ENCODE peak calls at places on chromosomes 13 and 19, in eight cellular contexts. B is hepatocyte, K is fibroblast of lung, Y is PC-3, X is GM23248, C is IMR-90, W is astrocyte, F is H9. N is an unnamed sample. For H4K20me1, the result is how much of the 10 kb centered on the place peaks cover.

GRCh38 chr13:84980571-84980970 is 818.6 kb downstream of the SLITRK6 start:
- DNase-seq in W (no peak), C (no peak), B (no peak), F (no peak), K (no peak), Y (no peak), X (no peak), N (no peak)

GRCh38 chr13:99442273-99442895 is 58.9 kb upstream of the TM9SF2 start:
- DNase-seq in Y (peak), F (no peak), B (peak), X (peak), C (peak), K (peak), W (no peak), N (peak)

GRCh38 chr19:55563261-55563690 is 17.4 kb downstream of the ZNF579 start:
- DNase-seq in F (no peak), K (peak), X (peak), C (no peak), B (peak), Y (no peak), W (peak), N (no peak)

GRCh38 chr13:38255600-38255999 is 94.1 kb upstream of the UFM1 start:
- DNase-seq in K (no peak), Y (no peak), B (no peak), F (no peak), W (no peak), C (no peak), X (no peak), N (no peak)

GRCh38 chr13:26021516-26021915 is 30.3 kb downstream of the SHISA2 start:
- DNase-seq in Y (peak), F (no peak), K (peak), X (no peak), C (no peak), B (no peak), W (peak), N (no peak)

GRCh38 chr13:63842102-63842501 is 2426.5 kb upstream of the PCDH20 start:
- DNase-seq in X (no peak), F (no peak), K (no peak), Y (no peak), B (no peak), W (no peak), C (no peak), N (no peak)

GRCh38 chr13:20901668-20902437 is 693 bp downstream of the XPO4 start:
- DNase-seq in W (peak), X (peak), B (peak), K (peak), Y (peak), C (peak), F (peak), N (peak)

GRCh38 chr13:102983496-102983895 is 82.7 kb downstream of the SLC10A2 start:
- DNase-seq in B (no peak), F (no peak), W (no peak), K (no peak), Y (no peak), X (peak), C (no peak), N (no peak)

GRCh38 chr13:36531746-36532486 is 99.6 kb downstream of the CCNA1 start:
- DNase-seq in B (no peak), Y (peak), C (no peak), F (no peak), W (peak), K (peak), X (no peak), N (no peak)

GRCh38 chr13:32941368-32941767 is 74.9 kb upstream of the KL start:
- DNase-seq in B (no peak), F (no peak), X (no peak), Y (no peak), K (no peak), W (no peak), C (no peak), N (no peak)

GRCh38 chr13:20049558-20050473 is 91.3 kb downstream of the ZMYM2 start:
- DNase-seq in B (no peak), Y (no peak), X (no peak), K (no peak), F (no peak), W (no peak), C (no peak), N (no peak)

GRCh38 chr19:13796301-13797057 is 1.2 kb downstream of the ZSWIM4 start:
- DNase-seq in Y (peak), F (peak), K (peak), W (peak), B (peak), X (peak), C (peak), N (peak)

GRCh38 chr19:11196406-11197287 is 698 bp downstream of the KANK2 start:
- DNase-seq in W (no peak), C (peak), F (no peak), K (peak), Y (peak), X (peak), B (peak), N (peak)

GRCh38 chr19:47765522-47766358 is 12.8 kb upstream of the SELENOW start:
- DNase-seq in F (peak), X (peak), B (peak), K (peak), Y (peak), W (no peak), C (peak), N (peak)

GRCh38 chr13:79803939-79804487 is 323.1 kb downstream of the NDFIP2 start:
- DNase-seq in K (no peak), F (no peak), Y (no peak), C (no peak), W (no peak), B (no peak), X (no peak), N (no peak)

GRCh38 chr13:106468207-106468606 is 67.3 kb downstream of the EFNB2 start:
- DNase-seq in W (no peak), B (no peak), F (no peak), C (no peak), K (no peak), Y (no peak), X (no peak), N (no peak)

GRCh38 chr13:29543230-29544215 is 52.0 kb downstream of the SLC7A1 start:
- DNase-seq in K (peak), X (peak), C (peak), W (peak), F (peak), B (peak), Y (peak), N (no peak)

GRCh38 chr19:8185343-8186068 is 23.7 kb upstream of the CERS4 start:
- DNase-seq in Y (no peak), W (no peak), X (no peak), B (no peak), F (no peak), K (no peak), C (no peak), N (no peak)

GRCh38 chr13:114244637-114245036 is 9.9 kb downstream of the CDC16 start:
- DNase-seq in W (no peak), K (no peak), Y (no peak), B (no peak), X (no peak), C (no peak), F (no peak), N (no peak)

GRCh38 chr13:54433511-54434206 is 1405.0 kb downstream of the OLFM4 start:
- DNase-seq in Y (no peak), W (no peak), X (no peak), F (no peak), B (peak), K (no peak), C (no peak), N (no peak)

GRCh38 chr19:52297601-52298358 is 811 bp downstream of the ZNF480 start:
- DNase-seq in W (no peak), K (peak), Y (no peak), F (no peak), B (no peak), X (no peak), C (peak), N (peak)

GRCh38 chr13:32056316-32056715 is 24.7 kb downstream of the FRY start:
- DNase-seq in Y (peak), W (no peak), F (no peak), K (no peak), X (no peak), C (no peak), B (no peak), N (no peak)

GRCh38 chr13:51724721-51725120 is 79.2 kb downstream of the DHRS12 start:
- DNase-seq in B (no peak), W (no peak), K (no peak), Y (no peak), X (no peak), C (peak), F (no peak), N (no peak)

GRCh38 chr19:16449330-16449961 is 22.3 kb downstream of the EPS15L1 start:
- DNase-seq in K (peak), X (peak), F (no peak), W (peak), B (no peak), Y (peak), C (peak), N (no peak)

GRCh38 chr19:10911579-10912363 is 16.7 kb downstream of the YIPF2 start:
- DNase-seq in W (no peak), K (no peak), X (no peak), F (peak), Y (no peak), B (peak), C (no peak), N (no peak)

GRCh38 chr13:41244555-41244954 is 18.8 kb downstream of the MTRF1 start:
- DNase-seq in W (no peak), B (no peak), C (peak), F (no peak), X (peak), K (no peak), Y (no peak), N (no peak)

GRCh38 chr13:98664047-98664446 is 87.1 kb upstream of the STK24 start:
- DNase-seq in B (no peak), F (no peak), W (peak), C (peak), X (peak), K (peak), Y (peak), N (no peak)

GRCh38 chr19:27750697-27751391 is 1462.1 kb downstream of the UQCRFS1 start:
- DNase-seq in F (no peak), X (no peak), K (no peak), Y (no peak), C (no peak), B (no peak), W (no peak), N (no peak)

GRCh38 chr13:36778083-36778671 is 40.8 kb upstream of the RFXAP start:
- DNase-seq in K (peak), X (peak), B (peak), C (peak), F (peak), W (peak), Y (peak), N (peak)

GRCh38 chr13:21458457-21458815 is 667 bp downstream of the ZDHHC20 start:
- DNase-seq in B (peak), F (peak), X (peak), K (no peak), C (no peak), Y (peak), W (no peak), N (peak)

GRCh38 chr19:10516671-10517286 is 468 bp downstream of the S1PR5 start:
- DNase-seq in K (no peak), B (no peak), X (peak), F (no peak), Y (no peak), C (no peak), W (no peak), N (no peak)

GRCh38 chr19:2548966-2549365 is 73.0 kb downstream of the GADD45B start:
- DNase-seq in B (no peak), K (no peak), W (no peak), Y (no peak), X (no peak), F (no peak), C (no peak), N (no peak)
- H4K20me1 ChIP-seq in B (under half), K (under half), W (under half), Y (under half), X (under half), F (under half), C (under half), N (under half)

GRCh38 chr19:18574691-18575291 is 3.1 kb downstream of the UBA52 start:
- DNase-seq in C (no peak), Y (no peak), X (no peak), B (no peak), K (no peak), F (no peak), W (no peak), N (no peak)
- H4K20me1 ChIP-seq in C (half or more), Y (under half), X (under half), B (under half), K (under half), F (under half), W (half or more), N (under half)

GRCh38 chr19:3691726-3692125 is 8.5 kb downstream of the PIP5K1C start:
- DNase-seq in C (no peak), F (no peak), K (no peak), Y (no peak), B (no peak), W (no peak), X (no peak), N (no peak)
- H4K20me1 ChIP-seq in C (half or more), F (under half), K (under half), Y (under half), B (under half), W (half or more), X (under half), N (half or more)

DNA sequence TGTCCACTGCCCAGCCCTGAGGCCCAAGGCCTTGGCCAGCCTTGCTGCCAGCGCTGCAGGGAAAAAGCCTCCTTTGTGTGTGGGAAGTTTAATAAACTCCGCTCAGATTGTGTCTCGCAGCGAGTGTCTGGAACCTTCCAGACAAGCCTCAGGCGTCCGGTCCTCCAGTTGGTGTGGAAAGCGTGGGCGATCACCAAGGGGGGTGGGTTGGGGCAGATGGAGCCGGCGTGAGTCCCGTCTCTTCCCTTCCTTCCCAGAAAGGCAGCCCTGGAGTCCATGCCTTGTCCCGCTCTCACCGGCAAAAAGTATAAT is 4.6 kb downstream of the STK11 start:
- DNase-seq in Y (no peak), C (no peak), X (no peak), F (no peak), W (no peak), K (peak), B (no peak), N (no peak)
- H4K20me1 ChIP-seq in Y (under half), C (half or more), X (under half), F (under half), W (half or more), K (under half), B (half or more), N (half or more)

GRCh38 chr13:112462408-112462807 is 86.3 kb downstream of the SPACA7 start:
- DNase-seq in Y (no peak), X (no peak), K (no peak), F (no peak), C (no peak), B (no peak), W (no peak), N (no peak)

GRCh38 chr13:112466132-112467025 is 90.2 kb downstream of the SPACA7 start:
- DNase-seq in F (no peak), Y (no peak), B (no peak), W (no peak), C (no peak), X (no peak), K (no peak), N (no peak)

GRCh38 chr13:112465251-112466131 is 89.3 kb downstream of the SPACA7 start:
- DNase-seq in K (no peak), F (no peak), C (no peak), X (no peak), B (no peak), Y (no peak), W (no peak), N (no peak)

GRCh38 chr13:112467236-112467635 is 91.1 kb downstream of the SPACA7 start:
- DNase-seq in F (no peak), W (no peak), C (no peak), K (no peak), X (no peak), B (no peak), Y (no peak), N (no peak)

GRCh38 chr13:112464720-112465119 is 88.6 kb downstream of the SPACA7 start:
- DNase-seq in X (no peak), W (no peak), K (no peak), F (no peak), Y (no peak), C (no peak), B (no peak), N (no peak)
- H4K20me1 ChIP-seq in X (under half), W (under half), K (under half), F (under half), Y (under half), C (under half), B (under half), N (under half)

GRCh38 chr19:6248856-6249255 is 30.9 kb downstream of the MLLT1 start:
- DNase-seq in F (no peak), X (no peak), K (no peak), C (no peak), B (no peak), W (no peak), Y (no peak), N (no peak)
- H4K20me1 ChIP-seq in F (under half), X (under half), K (under half), C (half or more), B (under half), W (half or more), Y (under half), N (under half)

DNA sequence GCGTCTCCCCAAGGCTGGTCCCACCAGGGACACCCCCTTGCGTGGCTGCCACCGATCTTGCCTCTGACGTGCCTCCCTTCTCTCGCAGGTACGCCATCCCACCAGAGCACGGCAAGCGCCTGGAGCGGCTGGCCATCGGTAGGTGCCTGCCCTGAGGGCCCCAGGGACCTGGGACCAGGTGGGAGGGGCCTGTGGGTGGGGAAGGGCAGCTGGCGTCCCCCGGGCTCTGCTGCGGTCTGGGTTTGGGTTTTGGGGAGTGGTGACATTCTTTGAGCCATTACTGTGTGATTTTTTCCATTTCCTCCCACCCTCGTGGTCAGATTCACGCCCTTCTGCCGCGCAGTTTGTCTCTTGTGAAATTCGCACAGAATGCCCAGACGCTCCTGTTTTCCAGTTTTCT is 102.0 kb downstream of the KDM4B start:
- DNase-seq in B (no peak), W (no peak), Y (no peak), K (no peak), F (no peak), C (no peak), X (no peak), N (no peak)
- H4K20me1 ChIP-seq in B (under half), W (half or more), Y (under half), K (under half), F (under half), C (under half), X (under half), N (half or more)

N was measured in neural progenitor cell.